ENCODE peak calls at places on chromosome 14, in nine cellular contexts. Q is fibroblast of lung, H is fibroblast of mammary gland, I is left ventricle myocardium inferior, L is epithelial cell of esophagus, S is fibroblast of villous mesenchyme, U is upper lobe of right lung, V is right atrium auricular region, Y is brain microvascular endothelial cell. O is an unnamed sample.

GRCh38 chr14:36271939-36272907 is 48.2 kb downstream of the MBIP start:
- DNase-seq in Q (peak), H (peak), I (no peak), L (peak), S (peak), U (peak), V (no peak), Y (no peak), O (peak)

GRCh38 chr14:20331048-20331613 is 1.9 kb downstream of the CCNB1IP1 start:
- DNase-seq in Q (no peak), H (no peak), I (no peak), L (no peak), S (no peak), U (no peak), V (no peak), Y (no peak), O (no peak)

GRCh38 chr14:88748288-88748687 is 44.5 kb downstream of the EML5 start:
- DNase-seq in Q (no peak), H (no peak), I (no peak), L (peak), S (no peak), U (no peak), V (no peak), Y (no peak), O (no peak)

GRCh38 chr14:101534198-101534597 is 27.1 kb upstream of the DIO3 start:
- DNase-seq in Q (no peak), H (no peak), I (no peak), L (no peak), S (no peak), U (no peak), V (no peak), Y (no peak), O (no peak)

GRCh38 chr14:68790656-68791077 is 2.2 kb downstream of the ZFP36L1 start:
- DNase-seq in Q (no peak), H (no peak), I (no peak), L (no peak), S (no peak), U (no peak), V (peak), Y (no peak), O (no peak)

GRCh38 chr14:54420478-54421116 is 20.6 kb downstream of the CNIH1 start:
- DNase-seq in Q (peak), H (peak), I (no peak), L (peak), S (peak), U (no peak), V (no peak), Y (peak), O (peak)

GRCh38 chr14:96030136-96030760 is 8.9 kb upstream of the C14orf132 start:
- DNase-seq in Q (no peak), H (no peak), I (no peak), L (no peak), S (no peak), U (peak), V (no peak), Y (no peak), O (no peak)

GRCh38 chr14:101022121-101022520 is 118.6 kb upstream of the RTL1 start:
- DNase-seq in Q (no peak), H (peak), I (no peak), L (no peak), S (peak), U (peak), V (peak), Y (no peak), O (peak)

GRCh38 chr14:95313707-95314106 is 6.0 kb downstream of the CLMN start:
- DNase-seq in Q (peak), H (peak), I (peak), L (peak), S (peak), U (peak), V (peak), Y (peak), O (peak)

GRCh38 chr14:32352631-32353030 is 23.5 kb downstream of the AKAP6 start:
- DNase-seq in Q (no peak), H (peak), I (no peak), L (peak), S (no peak), U (no peak), V (no peak), Y (no peak), O (peak)

GRCh38 chr14:53953002-53953827 is 3.4 kb downstream of the BMP4 start:
- DNase-seq in Q (peak), H (peak), I (peak), L (peak), S (peak), U (peak), V (peak), Y (peak), O (peak)

GRCh38 chr14:85214471-85214870 is 315.5 kb upstream of the FLRT2 start:
- DNase-seq in Q (peak), H (peak), I (no peak), L (peak), S (peak), U (no peak), V (no peak), Y (peak), O (peak)

GRCh38 chr14:95522556-95522955 is 6.1 kb upstream of the SYNE3 start:
- DNase-seq in Q (no peak), H (no peak), I (no peak), L (no peak), S (no peak), U (no peak), V (no peak), Y (no peak), O (no peak)

GRCh38 chr14:91170504-91171121 is 56.7 kb downstream of the DGLUCY start:
- DNase-seq in Q (peak), H (no peak), I (peak), L (no peak), S (peak), U (no peak), V (no peak), Y (no peak), O (peak)

DNA sequence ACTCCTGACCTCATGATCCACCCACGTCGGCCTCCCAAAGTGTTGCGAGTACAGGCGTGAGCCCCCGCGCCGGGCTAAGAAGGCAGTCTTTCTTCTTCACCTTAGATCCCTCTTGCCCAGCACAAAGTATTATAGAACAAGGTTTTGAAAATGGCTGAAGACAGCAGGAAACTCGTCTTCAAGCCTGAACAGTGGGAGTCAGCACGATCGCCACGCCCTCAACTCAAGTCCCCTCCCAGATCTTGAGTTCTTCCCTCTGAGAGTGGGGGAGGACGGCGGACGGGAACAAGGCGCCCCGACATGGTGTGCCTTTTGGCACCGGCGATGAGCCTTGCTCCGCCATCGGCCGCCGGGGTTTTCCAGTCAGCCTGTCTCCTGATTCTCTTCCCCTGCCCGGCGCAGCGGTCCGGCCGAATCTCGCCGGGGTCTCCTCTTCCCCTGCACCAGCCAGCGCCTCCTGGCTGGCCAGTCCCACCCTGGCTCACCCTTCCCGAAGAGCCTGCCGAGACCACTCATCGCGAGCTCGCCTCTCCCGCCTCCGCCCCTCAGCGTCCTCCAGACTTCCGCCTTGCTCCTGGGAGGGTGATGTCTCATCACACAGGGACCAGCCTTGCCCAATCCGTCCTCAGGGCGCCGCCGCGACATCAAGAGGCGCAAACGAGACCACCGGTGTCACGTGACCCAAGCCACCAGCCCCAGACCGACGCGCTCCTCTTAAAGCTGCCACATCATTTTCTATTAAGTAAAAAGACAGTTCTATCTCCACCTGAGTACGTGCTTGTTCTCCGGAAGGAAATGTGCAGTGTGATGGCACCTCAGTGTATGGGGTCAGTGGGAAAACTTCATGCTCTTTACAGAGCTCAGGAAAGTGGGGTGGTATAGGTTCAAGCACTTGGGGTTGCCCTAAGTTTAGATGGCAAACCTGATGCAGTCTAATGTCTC is at the start of gene CHMP4A:
- DNase-seq in Q (peak), H (peak), I (peak), L (peak), S (peak), U (peak), V (peak), Y (peak), O (peak)
- TF ChIP-seq CTCF in Q (peak), H (peak), I (peak), L (peak), S (peak), U (peak), V (peak), Y (peak), O (peak)

GRCh38 chr14:103880986-103881926 is 33.9 kb upstream of the PPP1R13B start:
- DNase-seq in Q (no peak), H (no peak), I (peak), L (no peak), S (no peak), U (peak), V (no peak), Y (no peak), O (no peak)
- H3K4me3 ChIP-seq in Q (no peak), H (no peak), I (peak), L (no peak), S (no peak), U (peak), V (no peak), Y (no peak), O (no peak)

GRCh38 chr14:99745307-99745951 is 47.8 kb upstream of the EML1 start:
- DNase-seq in Q (peak), H (peak), I (no peak), L (no peak), S (peak), U (no peak), V (no peak), Y (peak), O (peak)
- TF ChIP-seq CTCF in Q (no peak), H (no peak), I (no peak), L (no peak), S (no peak), U (no peak), V (no peak), Y (no peak), O (no peak)

DNA sequence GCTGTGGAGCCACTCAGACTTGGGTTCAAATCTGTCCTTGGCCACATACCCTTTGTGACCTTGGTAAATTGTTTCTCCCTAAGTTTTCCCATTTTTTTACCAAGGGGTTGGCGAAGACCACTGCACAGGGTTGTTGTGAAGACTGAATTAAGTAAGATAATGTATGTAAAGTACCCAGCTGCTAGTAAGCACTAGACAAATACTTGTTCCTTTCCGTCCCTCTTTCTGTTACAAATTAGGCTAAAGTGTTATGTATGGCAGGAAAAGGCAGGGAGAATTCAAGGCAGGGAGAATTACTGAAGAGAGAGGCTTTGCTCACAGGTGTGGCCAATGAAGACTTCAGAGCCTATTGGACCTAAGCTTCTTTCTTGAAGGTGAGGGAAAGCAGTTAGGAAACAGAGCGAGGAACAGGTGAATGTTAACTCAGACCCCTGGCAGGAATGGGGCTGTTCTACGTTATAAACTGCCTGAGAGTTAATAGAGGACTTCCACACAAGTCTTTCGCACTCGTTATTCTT is 25.9 kb downstream of the ABHD12B start:
- DNase-seq in Q (no peak), H (no peak), I (no peak), L (no peak), S (no peak), U (no peak), V (no peak), Y (no peak), O (no peak)
- H3K4me3 ChIP-seq in Q (no peak), H (no peak), I (no peak), L (no peak), S (no peak), U (no peak), V (no peak), Y (no peak), O (no peak)

GRCh38 chr14:71314717-71315116 is 407.5 kb downstream of the PCNX1 start:
- DNase-seq in Q (no peak), H (no peak), I (no peak), L (no peak), S (no peak), U (no peak), V (no peak), Y (no peak), O (no peak)
- TF ChIP-seq CTCF in Q (no peak), H (no peak), I (no peak), L (no peak), S (no peak), U (no peak), V (no peak), Y (no peak), O (no peak)

GRCh38 chr14:75139185-75139584 is 12.3 kb upstream of the NEK9 start:
- DNase-seq in Q (no peak), H (no peak), I (no peak), L (no peak), S (no peak), U (no peak), V (no peak), Y (no peak), O (no peak)
- H3K4me3 ChIP-seq in Q (no peak), H (no peak), I (no peak), L (no peak), S (no peak), U (no peak), V (no peak), Y (no peak), O (no peak)

O was measured in fibroblast of the aortic adventitia.